ENCODE peak calls at places on chromosomes 5 and 9, in six cellular contexts. X is glutamatergic neuron, I is hepatocyte, U is upper lobe of right lung, H is colonic mucosa, Y is psoas muscle. V is an unnamed sample.

GRCh38 chr5:110092955-110093785 is 403.4 kb downstream of the MAN2A1 start:
- DNase-seq in X (no peak), I (no peak), U (no peak), H (no peak), Y (no peak), V (no peak)

GRCh38 chr9:96068511-96068910 is 193.0 kb downstream of the ERCC6L2 start:
- DNase-seq in X (no peak), I (no peak), U (no peak), H (no peak), Y (no peak), V (no peak)

GRCh38 chr5:134111741-134112647 is 2.5 kb upstream of the TCF7 start:
- DNase-seq in X (no peak), I (peak), U (no peak), H (no peak), Y (no peak), V (no peak)

GRCh38 chr9:91948423-91949292 is 1.4 kb downstream of the ROR2 start:
- DNase-seq in X (peak), I (peak), U (peak), H (peak), Y (peak), V (peak)

GRCh38 chr5:166046956-166047355 is 2244.5 kb upstream of the WWC1 start:
- DNase-seq in X (no peak), I (no peak), U (no peak), H (no peak), Y (no peak), V (no peak)

GRCh38 chr9:16787724-16788123 is 82.7 kb downstream of the BNC2 start:
- DNase-seq in X (no peak), I (no peak), U (no peak), H (no peak), Y (no peak), V (no peak)

GRCh38 chr5:128905225-128906110 is 59.8 kb upstream of the SLC27A6 start:
- DNase-seq in X (peak), I (peak), U (no peak), H (peak), Y (no peak), V (peak)

GRCh38 chr9:99576002-99576401 is 245.7 kb upstream of the NR4A3 start:
- DNase-seq in X (no peak), I (no peak), U (no peak), H (no peak), Y (no peak), V (no peak)

GRCh38 chr5:108623826-108624225 is 123.9 kb upstream of the FER start:
- DNase-seq in X (no peak), I (no peak), U (no peak), H (no peak), Y (no peak), V (no peak)

GRCh38 chr5:7534505-7534904 is 138.6 kb downstream of the ADCY2 start:
- DNase-seq in X (no peak), I (no peak), U (no peak), H (no peak), Y (no peak), V (no peak)

GRCh38 chr9:35401011-35401410 is 88.9 kb upstream of the RUSC2 start:
- DNase-seq in X (no peak), I (no peak), U (no peak), H (no peak), Y (no peak), V (no peak)

GRCh38 chr5:125372694-125373621 is 626.5 kb upstream of the ZNF608 start:
- DNase-seq in X (no peak), I (peak), U (no peak), H (no peak), Y (no peak), V (no peak)

GRCh38 chr9:137301086-137301947 is 754 bp downstream of the NRARP start:
- DNase-seq in X (peak), I (peak), U (peak), H (peak), Y (peak), V (peak)

GRCh38 chr5:172911976-172912375 is 47.2 kb upstream of the RPL26L1 start:
- DNase-seq in X (no peak), I (no peak), U (no peak), H (no peak), Y (no peak), V (no peak)

GRCh38 chr5:148970228-148970627 is 92.6 kb downstream of the SH3TC2 start:
- DNase-seq in X (no peak), I (no peak), U (no peak), H (peak), Y (no peak), V (no peak)

GRCh38 chr9:114240216-114240615 is 82.7 kb upstream of the ORM1 start:
- DNase-seq in X (no peak), I (no peak), U (no peak), H (no peak), Y (no peak), V (no peak)

GRCh38 chr9:114237781-114238180 is 82.4 kb downstream of the COL27A1 start:
- DNase-seq in X (no peak), I (no peak), U (no peak), H (no peak), Y (no peak), V (no peak)

GRCh38 chr9:114240647-114241558 is 82.0 kb upstream of the ORM1 start:
- DNase-seq in X (no peak), I (no peak), U (no peak), H (no peak), Y (peak), V (no peak)

GRCh38 chr9:114238471-114238870 is 83.1 kb downstream of the COL27A1 start:
- DNase-seq in X (no peak), I (peak), U (no peak), H (no peak), Y (peak), V (no peak)

GRCh38 chr9:114238919-114239879 is 83.7 kb upstream of the ORM1 start:
- DNase-seq in X (no peak), I (peak), U (no peak), H (no peak), Y (no peak), V (no peak)
- TF ChIP-seq CTCF in X (no peak), I (peak), U (peak), H (no peak), Y (peak), V (no peak)

GRCh38 chr5:61162832-61163567 is 732 bp upstream of the SMIM15 start:
- DNase-seq in X (peak), I (no peak), U (no peak), H (peak), Y (no peak), V (no peak)

GRCh38 chr5:61168951-61169350 is 6.7 kb upstream of the SMIM15 start:
- DNase-seq in X (no peak), I (no peak), U (no peak), H (no peak), Y (no peak), V (no peak)

GRCh38 chr5:61163905-61164304 is 1.6 kb upstream of the SMIM15 start:
- DNase-seq in X (no peak), I (no peak), U (no peak), H (no peak), Y (no peak), V (no peak)

GRCh38 chr5:61171479-61171878 is 9.2 kb upstream of the SMIM15 start:
- DNase-seq in X (no peak), I (no peak), U (no peak), H (no peak), Y (no peak), V (no peak)

DNA sequence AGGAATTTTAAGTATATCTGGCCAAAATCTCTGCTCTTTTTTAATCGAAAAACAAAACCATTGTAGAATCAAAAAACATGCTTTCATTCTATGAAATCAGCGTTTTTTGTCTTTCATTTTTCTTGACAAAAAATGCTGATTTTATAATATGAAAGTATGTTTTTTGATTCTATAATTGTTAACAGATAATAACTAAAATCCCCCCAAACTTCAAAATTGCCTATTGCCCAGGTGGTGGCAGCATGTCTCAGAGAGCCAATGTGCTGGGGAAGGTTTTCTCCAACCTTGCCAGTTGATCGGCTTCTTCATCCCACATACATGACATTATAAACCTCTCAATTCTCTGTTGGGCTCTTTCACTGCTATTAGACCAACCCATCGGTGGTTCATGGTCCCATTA is 5.1 kb upstream of the SMIM15 start:
- DNase-seq in X (no peak), I (peak), U (no peak), H (no peak), Y (no peak), V (no peak)
- TF ChIP-seq CTCF in X (no peak), I (peak), U (peak), H (peak), Y (peak), V (no peak)

GRCh38 chr9:134168731-134169130 is 4.4 kb upstream of the RNU6ATAC start:
- DNase-seq in X (no peak), I (no peak), U (no peak), H (no peak), Y (no peak), V (no peak)
- TF ChIP-seq CTCF in X (peak), I (peak), U (no peak), H (no peak), Y (no peak), V (no peak)

GRCh38 chr9:892123-892522 is 50.6 kb downstream of the DMRT1 start:
- DNase-seq in X (no peak), I (no peak), U (no peak), H (no peak), Y (no peak), V (no peak)
- TF ChIP-seq CTCF in X (no peak), I (no peak), U (no peak), H (no peak), Y (no peak), V (no peak)